ENCODE peak calls at places on chromosomes 11 and 22, in eight cellular contexts. One of them, this sample, is unnamed.

GRCh38 chr11:104222464-104222863 is 58.5 kb upstream of the PDGFD start:
- DNase-seq in iPS-NIHi11: no peak
- DNase-seq in non-pigmented ciliary epithelial cell: no peak
- DNase-seq in RCC 7860: no peak
- DNase-seq in naive thymus-derived CD4-positive, alpha-beta T cell: no peak
- DNase-seq in anterior cingulate cortex: no peak
- DNase-seq in amniotic stem cell: no peak
- DNase-seq in H9: no peak
- DNase-seq in this sample: no peak

GRCh38 chr11:19935507-19935906 is 222.9 kb downstream of the NAV2 start:
- DNase-seq in iPS-NIHi11: peak
- DNase-seq in non-pigmented ciliary epithelial cell: no peak
- DNase-seq in RCC 7860: no peak
- DNase-seq in naive thymus-derived CD4-positive, alpha-beta T cell: no peak
- DNase-seq in anterior cingulate cortex: no peak
- DNase-seq in amniotic stem cell: peak
- DNase-seq in H9: peak
- DNase-seq in this sample: no peak

GRCh38 chr22:16808744-16809143 is 16.5 kb downstream of the XKR3 start:
- DNase-seq in iPS-NIHi11: no peak
- DNase-seq in non-pigmented ciliary epithelial cell: no peak
- DNase-seq in RCC 7860: no peak
- DNase-seq in naive thymus-derived CD4-positive, alpha-beta T cell: no peak
- DNase-seq in anterior cingulate cortex: no peak
- DNase-seq in amniotic stem cell: no peak
- DNase-seq in H9: no peak
- DNase-seq in this sample: no peak

GRCh38 chr11:35662061-35662648 is 420 bp upstream of the TRIM44 start:
- DNase-seq in iPS-NIHi11: no peak
- DNase-seq in non-pigmented ciliary epithelial cell: no peak
- DNase-seq in RCC 7860: no peak
- DNase-seq in naive thymus-derived CD4-positive, alpha-beta T cell: peak
- DNase-seq in anterior cingulate cortex: no peak
- DNase-seq in amniotic stem cell: no peak
- DNase-seq in H9: no peak
- DNase-seq in this sample: peak

GRCh38 chr11:36976740-36977139 is 378.7 kb upstream of the RAG2 start:
- DNase-seq in iPS-NIHi11: no peak
- DNase-seq in non-pigmented ciliary epithelial cell: no peak
- DNase-seq in RCC 7860: no peak
- DNase-seq in naive thymus-derived CD4-positive, alpha-beta T cell: no peak
- DNase-seq in anterior cingulate cortex: no peak
- DNase-seq in amniotic stem cell: no peak
- DNase-seq in H9: no peak
- DNase-seq in this sample: no peak

GRCh38 chr11:46248270-46249102 is 29.0 kb upstream of the CREB3L1 start:
- DNase-seq in iPS-NIHi11: no peak
- DNase-seq in non-pigmented ciliary epithelial cell: peak
- DNase-seq in RCC 7860: peak
- DNase-seq in naive thymus-derived CD4-positive, alpha-beta T cell: no peak
- DNase-seq in anterior cingulate cortex: no peak
- DNase-seq in amniotic stem cell: peak
- DNase-seq in H9: peak
- DNase-seq in this sample: no peak

GRCh38 chr11:85845052-85845631 is 10.0 kb upstream of the CCDC83 start:
- DNase-seq in iPS-NIHi11: no peak
- DNase-seq in non-pigmented ciliary epithelial cell: no peak
- DNase-seq in RCC 7860: no peak
- DNase-seq in naive thymus-derived CD4-positive, alpha-beta T cell: no peak
- DNase-seq in anterior cingulate cortex: no peak
- DNase-seq in amniotic stem cell: no peak
- DNase-seq in H9: no peak
- DNase-seq in this sample: no peak

GRCh38 chr11:60240661-60241060 is 2.3 kb downstream of the MS4A4E start:
- DNase-seq in iPS-NIHi11: no peak
- DNase-seq in non-pigmented ciliary epithelial cell: no peak
- DNase-seq in RCC 7860: no peak
- DNase-seq in naive thymus-derived CD4-positive, alpha-beta T cell: no peak
- DNase-seq in anterior cingulate cortex: no peak
- DNase-seq in amniotic stem cell: no peak
- DNase-seq in H9: no peak
- DNase-seq in this sample: no peak

GRCh38 chr11:78298216-78298860 is 109.6 kb downstream of the USP35 start:
- DNase-seq in iPS-NIHi11: no peak
- DNase-seq in non-pigmented ciliary epithelial cell: no peak
- DNase-seq in RCC 7860: no peak
- DNase-seq in naive thymus-derived CD4-positive, alpha-beta T cell: no peak
- DNase-seq in anterior cingulate cortex: no peak
- DNase-seq in amniotic stem cell: no peak
- DNase-seq in H9: no peak
- DNase-seq in this sample: no peak

GRCh38 chr11:20594274-20595061 is 4.9 kb upstream of the SLC6A5 start:
- DNase-seq in iPS-NIHi11: no peak
- DNase-seq in non-pigmented ciliary epithelial cell: no peak
- DNase-seq in RCC 7860: no peak
- DNase-seq in naive thymus-derived CD4-positive, alpha-beta T cell: no peak
- DNase-seq in anterior cingulate cortex: no peak
- DNase-seq in amniotic stem cell: no peak
- DNase-seq in H9: no peak
- DNase-seq in this sample: no peak

GRCh38 chr22:37260396-37260795 is 16.3 kb upstream of the RAC2 start:
- DNase-seq in iPS-NIHi11: no peak
- DNase-seq in non-pigmented ciliary epithelial cell: no peak
- DNase-seq in RCC 7860: no peak
- DNase-seq in naive thymus-derived CD4-positive, alpha-beta T cell: no peak
- DNase-seq in anterior cingulate cortex: no peak
- DNase-seq in amniotic stem cell: no peak
- DNase-seq in H9: no peak
- DNase-seq in this sample: no peak

GRCh38 chr11:69542314-69543168 is 61.1 kb downstream of the LINC01488 start:
- DNase-seq in iPS-NIHi11: no peak
- DNase-seq in non-pigmented ciliary epithelial cell: no peak
- DNase-seq in RCC 7860: no peak
- DNase-seq in naive thymus-derived CD4-positive, alpha-beta T cell: no peak
- DNase-seq in anterior cingulate cortex: no peak
- DNase-seq in amniotic stem cell: no peak
- DNase-seq in H9: no peak
- DNase-seq in this sample: no peak